ENCODE peak calls at places on chromosome 5, in eight cellular contexts. One of them, this sample, is unnamed.

GRCh38 chr5:135337064-135337463 is 62.0 kb downstream of the MACROH2A1 start:
- DNase-seq in natural killer cell: no peak
- DNase-seq in fibroblast of pulmonary artery: no peak
- DNase-seq in choroid plexus epithelial cell: no peak
- DNase-seq in cardiac muscle cell: no peak
- DNase-seq in omental fat pad: no peak
- DNase-seq in HFF-Myc: no peak
- DNase-seq in neural progenitor cell: no peak
- DNase-seq in this sample: no peak

GRCh38 chr5:132024789-132025402 is 13.4 kb upstream of the ACSL6 start:
- DNase-seq in HFF-Myc: no peak
- DNase-seq in choroid plexus epithelial cell: no peak
- DNase-seq in neural progenitor cell: peak
- DNase-seq in cardiac muscle cell: no peak
- DNase-seq in fibroblast of pulmonary artery: peak
- DNase-seq in omental fat pad: no peak
- DNase-seq in natural killer cell: peak
- DNase-seq in this sample: no peak

GRCh38 chr5:55711531-55712022 is 547 bp downstream of the SLC38A9 start:
- DNase-seq in fibroblast of pulmonary artery: no peak
- DNase-seq in choroid plexus epithelial cell: peak
- DNase-seq in omental fat pad: no peak
- DNase-seq in natural killer cell: no peak
- DNase-seq in HFF-Myc: no peak
- DNase-seq in cardiac muscle cell: no peak
- DNase-seq in neural progenitor cell: no peak
- DNase-seq in this sample: peak

GRCh38 chr5:141771031-141771430 is 89.0 kb upstream of the ARAP3 start:
- DNase-seq in choroid plexus epithelial cell: no peak
- DNase-seq in neural progenitor cell: peak
- DNase-seq in HFF-Myc: no peak
- DNase-seq in natural killer cell: no peak
- DNase-seq in omental fat pad: no peak
- DNase-seq in cardiac muscle cell: no peak
- DNase-seq in fibroblast of pulmonary artery: no peak
- DNase-seq in this sample: no peak

GRCh38 chr5:163585206-163585605 is 79.8 kb downstream of the MAT2B start:
- DNase-seq in fibroblast of pulmonary artery: no peak
- DNase-seq in omental fat pad: no peak
- DNase-seq in HFF-Myc: no peak
- DNase-seq in neural progenitor cell: no peak
- DNase-seq in choroid plexus epithelial cell: peak
- DNase-seq in natural killer cell: no peak
- DNase-seq in cardiac muscle cell: no peak
- DNase-seq in this sample: no peak

GRCh38 chr5:170612256-170612656 is 108.4 kb downstream of the KCNIP1 start:
- DNase-seq in natural killer cell: no peak
- DNase-seq in omental fat pad: no peak
- DNase-seq in choroid plexus epithelial cell: no peak
- DNase-seq in HFF-Myc: no peak
- DNase-seq in neural progenitor cell: peak
- DNase-seq in fibroblast of pulmonary artery: no peak
- DNase-seq in cardiac muscle cell: no peak
- DNase-seq in this sample: no peak

GRCh38 chr5:41306005-41306404 is 92.7 kb upstream of the C6 start:
- DNase-seq in omental fat pad: no peak
- DNase-seq in fibroblast of pulmonary artery: no peak
- DNase-seq in natural killer cell: no peak
- DNase-seq in choroid plexus epithelial cell: no peak
- DNase-seq in cardiac muscle cell: no peak
- DNase-seq in HFF-Myc: no peak
- DNase-seq in neural progenitor cell: no peak
- DNase-seq in this sample: no peak

GRCh38 chr5:113574417-113574816 is 60.9 kb downstream of the YTHDC2 start:
- DNase-seq in neural progenitor cell: no peak
- DNase-seq in fibroblast of pulmonary artery: peak
- DNase-seq in HFF-Myc: peak
- DNase-seq in cardiac muscle cell: peak
- DNase-seq in choroid plexus epithelial cell: peak
- DNase-seq in omental fat pad: no peak
- DNase-seq in natural killer cell: no peak
- DNase-seq in this sample: no peak

GRCh38 chr5:143850050-143850713 is 38.2 kb downstream of the HMHB1 start:
- DNase-seq in neural progenitor cell: no peak
- DNase-seq in cardiac muscle cell: no peak
- DNase-seq in omental fat pad: no peak
- DNase-seq in HFF-Myc: no peak
- DNase-seq in fibroblast of pulmonary artery: no peak
- DNase-seq in choroid plexus epithelial cell: no peak
- DNase-seq in natural killer cell: no peak
- DNase-seq in this sample: no peak

GRCh38 chr5:75510417-75510835 is 1.0 kb downstream of the CERT1 start:
- DNase-seq in choroid plexus epithelial cell: peak
- DNase-seq in HFF-Myc: no peak
- DNase-seq in cardiac muscle cell: peak
- DNase-seq in natural killer cell: peak
- DNase-seq in fibroblast of pulmonary artery: peak
- DNase-seq in omental fat pad: no peak
- DNase-seq in neural progenitor cell: no peak
- DNase-seq in this sample: no peak

GRCh38 chr5:149500922-149501582 is 50.2 kb downstream of the CSNK1A1 start:
- DNase-seq in fibroblast of pulmonary artery: peak
- DNase-seq in cardiac muscle cell: peak
- DNase-seq in choroid plexus epithelial cell: peak
- DNase-seq in natural killer cell: no peak
- DNase-seq in omental fat pad: no peak
- DNase-seq in neural progenitor cell: no peak
- DNase-seq in HFF-Myc: peak
- DNase-seq in this sample: no peak

GRCh38 chr5:135140805-135141204 is 106.8 kb upstream of the PITX1 start:
- DNase-seq in omental fat pad: no peak
- DNase-seq in cardiac muscle cell: peak
- DNase-seq in neural progenitor cell: no peak
- DNase-seq in HFF-Myc: no peak
- DNase-seq in natural killer cell: no peak
- DNase-seq in fibroblast of pulmonary artery: no peak
- DNase-seq in choroid plexus epithelial cell: no peak
- DNase-seq in this sample: no peak

GRCh38 chr5:157917909-157918809 is 59.2 kb upstream of the CLINT1 start:
- DNase-seq in natural killer cell: peak
- DNase-seq in choroid plexus epithelial cell: peak
- DNase-seq in neural progenitor cell: peak
- DNase-seq in fibroblast of pulmonary artery: peak
- DNase-seq in HFF-Myc: peak
- DNase-seq in omental fat pad: peak
- DNase-seq in cardiac muscle cell: peak
- DNase-seq in this sample: no peak

GRCh38 chr5:154480847-154481246 is 2.8 kb upstream of the HAND1 start:
- DNase-seq in cardiac muscle cell: no peak
- DNase-seq in choroid plexus epithelial cell: no peak
- DNase-seq in fibroblast of pulmonary artery: no peak
- DNase-seq in neural progenitor cell: no peak
- DNase-seq in omental fat pad: no peak
- DNase-seq in HFF-Myc: no peak
- DNase-seq in natural killer cell: no peak
- DNase-seq in this sample: no peak

GRCh38 chr5:33523208-33523771 is 82.5 kb downstream of the TARS1 start:
- DNase-seq in HFF-Myc: no peak
- DNase-seq in natural killer cell: no peak
- DNase-seq in choroid plexus epithelial cell: no peak
- DNase-seq in cardiac muscle cell: no peak
- DNase-seq in fibroblast of pulmonary artery: no peak
- DNase-seq in omental fat pad: no peak
- DNase-seq in neural progenitor cell: no peak
- DNase-seq in this sample: no peak

GRCh38 chr5:131749138-131749537 is 47.7 kb downstream of the FNIP1 start:
- DNase-seq in natural killer cell: no peak
- DNase-seq in cardiac muscle cell: no peak
- DNase-seq in fibroblast of pulmonary artery: no peak
- DNase-seq in HFF-Myc: no peak
- DNase-seq in neural progenitor cell: no peak
- DNase-seq in choroid plexus epithelial cell: no peak
- DNase-seq in omental fat pad: no peak
- DNase-seq in this sample: no peak

GRCh38 chr5:8329773-8330172 is 460.8 kb downstream of the MTRR start:
- DNase-seq in natural killer cell: no peak
- DNase-seq in choroid plexus epithelial cell: peak
- DNase-seq in cardiac muscle cell: no peak
- DNase-seq in neural progenitor cell: no peak
- DNase-seq in omental fat pad: no peak
- DNase-seq in HFF-Myc: no peak
- DNase-seq in fibroblast of pulmonary artery: no peak
- DNase-seq in this sample: no peak

GRCh38 chr5:90547072-90547536 is 11.5 kb upstream of the ADGRV1 start:
- DNase-seq in choroid plexus epithelial cell: no peak
- DNase-seq in neural progenitor cell: no peak
- DNase-seq in fibroblast of pulmonary artery: no peak
- DNase-seq in natural killer cell: no peak
- DNase-seq in cardiac muscle cell: no peak
- DNase-seq in HFF-Myc: no peak
- DNase-seq in omental fat pad: no peak
- DNase-seq in this sample: no peak

GRCh38 chr5:80346055-80346454 is 26.3 kb downstream of the SPZ1 start:
- DNase-seq in natural killer cell: no peak
- DNase-seq in fibroblast of pulmonary artery: peak
- DNase-seq in cardiac muscle cell: peak
- DNase-seq in choroid plexus epithelial cell: peak
- DNase-seq in HFF-Myc: no peak
- DNase-seq in omental fat pad: no peak
- DNase-seq in neural progenitor cell: peak
- DNase-seq in this sample: no peak

GRCh38 chr5:130571076-130571475 is 594.0 kb downstream of the HINT1 start:
- DNase-seq in neural progenitor cell: no peak
- DNase-seq in natural killer cell: no peak
- DNase-seq in cardiac muscle cell: peak
- DNase-seq in fibroblast of pulmonary artery: peak
- DNase-seq in choroid plexus epithelial cell: peak
- DNase-seq in omental fat pad: no peak
- DNase-seq in HFF-Myc: no peak
- DNase-seq in this sample: no peak

GRCh38 chr5:132203464-132203818 is 24.2 kb downstream of the P4HA2 start:
- DNase-seq in omental fat pad: no peak
- DNase-seq in neural progenitor cell: no peak
- DNase-seq in HFF-Myc: no peak
- DNase-seq in cardiac muscle cell: no peak
- DNase-seq in choroid plexus epithelial cell: peak
- DNase-seq in natural killer cell: no peak
- DNase-seq in fibroblast of pulmonary artery: no peak
- DNase-seq in this sample: no peak

GRCh38 chr5:14123974-14124482 is 19.1 kb upstream of the TRIO start:
- DNase-seq in omental fat pad: no peak
- DNase-seq in HFF-Myc: no peak
- DNase-seq in choroid plexus epithelial cell: no peak
- DNase-seq in cardiac muscle cell: no peak
- DNase-seq in fibroblast of pulmonary artery: no peak
- DNase-seq in neural progenitor cell: no peak
- DNase-seq in natural killer cell: no peak
- DNase-seq in this sample: no peak

GRCh38 chr5:111783537-111783936 is 26.5 kb upstream of the NREP start:
- DNase-seq in choroid plexus epithelial cell: no peak
- DNase-seq in cardiac muscle cell: no peak
- DNase-seq in neural progenitor cell: no peak
- DNase-seq in natural killer cell: no peak
- DNase-seq in omental fat pad: no peak
- DNase-seq in fibroblast of pulmonary artery: no peak
- DNase-seq in HFF-Myc: no peak
- DNase-seq in this sample: no peak
- TF ChIP-seq CTCF in choroid plexus epithelial cell: no peak
- TF ChIP-seq CTCF in cardiac muscle cell: no peak
- TF ChIP-seq CTCF in neural progenitor cell: no peak
- TF ChIP-seq CTCF in natural killer cell: no peak
- TF ChIP-seq CTCF in omental fat pad: no peak
- TF ChIP-seq CTCF in fibroblast of pulmonary artery: no peak
- TF ChIP-seq CTCF in HFF-Myc: no peak
- TF ChIP-seq CTCF in this sample: no peak

DNA sequence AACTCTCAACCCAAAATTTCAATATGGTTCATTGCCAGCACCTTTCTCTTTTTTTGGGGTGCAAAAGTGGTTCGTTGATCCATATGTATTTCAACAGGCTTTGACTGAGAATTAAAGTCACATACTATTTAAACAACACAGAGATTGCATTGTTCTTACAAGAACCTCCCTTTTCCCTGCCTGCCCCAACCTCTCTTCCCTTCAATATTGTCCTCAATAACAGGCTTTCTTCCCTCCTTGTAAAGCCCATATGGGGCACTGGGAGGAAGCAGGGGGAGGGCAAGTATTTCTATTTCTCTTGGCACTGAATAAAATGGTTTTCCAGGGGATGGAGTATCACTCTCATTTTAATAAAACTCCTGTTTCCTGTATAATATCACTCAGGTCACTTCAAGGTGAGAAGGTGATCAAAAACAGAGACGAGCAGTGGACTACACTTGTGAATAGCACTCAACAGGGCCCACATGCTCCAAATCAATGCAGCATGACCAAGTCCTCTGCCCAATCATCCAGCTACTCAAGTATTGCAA is 65.1 kb downstream of the EFNA5 start:
- DNase-seq in fibroblast of pulmonary artery: no peak
- DNase-seq in cardiac muscle cell: no peak
- DNase-seq in natural killer cell: no peak
- DNase-seq in neural progenitor cell: no peak
- DNase-seq in choroid plexus epithelial cell: no peak
- DNase-seq in omental fat pad: no peak
- DNase-seq in HFF-Myc: no peak
- DNase-seq in this sample: no peak
- TF ChIP-seq CTCF in fibroblast of pulmonary artery: no peak
- TF ChIP-seq CTCF in cardiac muscle cell: no peak
- TF ChIP-seq CTCF in natural killer cell: no peak
- TF ChIP-seq CTCF in neural progenitor cell: no peak
- TF ChIP-seq CTCF in choroid plexus epithelial cell: no peak
- TF ChIP-seq CTCF in omental fat pad: no peak
- TF ChIP-seq CTCF in HFF-Myc: no peak
- TF ChIP-seq CTCF in this sample: no peak

GRCh38 chr5:53482717-53483638 is 2.5 kb downstream of the FST start:
- DNase-seq in natural killer cell: no peak
- DNase-seq in omental fat pad: no peak
- DNase-seq in cardiac muscle cell: peak
- DNase-seq in fibroblast of pulmonary artery: peak
- DNase-seq in HFF-Myc: no peak
- DNase-seq in neural progenitor cell: peak
- DNase-seq in choroid plexus epithelial cell: peak
- DNase-seq in this sample: peak
- TF ChIP-seq CTCF in natural killer cell: no peak
- TF ChIP-seq CTCF in omental fat pad: no peak
- TF ChIP-seq CTCF in cardiac muscle cell: peak
- TF ChIP-seq CTCF in fibroblast of pulmonary artery: peak
- TF ChIP-seq CTCF in HFF-Myc: peak
- TF ChIP-seq CTCF in neural progenitor cell: peak
- TF ChIP-seq CTCF in choroid plexus epithelial cell: peak
- TF ChIP-seq CTCF in this sample: no peak

DNA sequence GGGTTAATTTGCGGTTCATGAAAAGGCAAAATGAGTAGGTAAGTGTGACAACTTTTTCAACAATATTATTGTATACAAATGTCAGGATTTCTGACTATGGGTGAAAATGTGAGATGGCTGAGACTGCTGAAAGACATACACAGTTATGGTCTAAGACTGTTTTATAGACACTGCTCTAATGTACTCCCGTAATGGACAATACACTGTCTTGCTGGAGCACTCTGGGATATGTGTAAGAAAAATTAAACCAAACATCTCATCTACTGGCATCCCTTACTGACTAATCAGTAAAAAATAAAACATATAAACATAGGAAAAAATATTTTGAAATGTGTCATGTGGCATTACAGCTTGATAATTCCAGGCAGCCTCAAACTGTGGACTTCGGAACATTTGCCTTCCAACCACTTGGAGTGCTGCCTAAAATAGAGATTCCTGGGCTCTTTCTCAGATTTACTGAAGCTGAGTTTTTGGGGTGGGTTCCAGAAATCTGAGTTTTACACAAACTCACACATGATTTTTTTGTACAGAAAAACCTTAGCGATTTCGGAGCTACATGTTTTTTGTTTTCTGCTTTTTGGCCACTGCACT is 233.9 kb upstream of the TBCA start:
- DNase-seq in neural progenitor cell: no peak
- DNase-seq in omental fat pad: no peak
- DNase-seq in cardiac muscle cell: peak
- DNase-seq in HFF-Myc: peak
- DNase-seq in natural killer cell: no peak
- DNase-seq in choroid plexus epithelial cell: peak
- DNase-seq in fibroblast of pulmonary artery: peak
- DNase-seq in this sample: no peak
- TF ChIP-seq CTCF in neural progenitor cell: no peak
- TF ChIP-seq CTCF in omental fat pad: no peak
- TF ChIP-seq CTCF in cardiac muscle cell: peak
- TF ChIP-seq CTCF in HFF-Myc: no peak
- TF ChIP-seq CTCF in natural killer cell: no peak
- TF ChIP-seq CTCF in choroid plexus epithelial cell: peak
- TF ChIP-seq CTCF in fibroblast of pulmonary artery: peak
- TF ChIP-seq CTCF in this sample: no peak

This sample was measured in activated B cell treated with CpG ODN at 0.5 μM for 24 hours.